ENCODE peak calls at places on chromosomes 7 and 10, in nine cellular contexts. Z is colonic mucosa, D is fibroblast of lung, L is upper lobe of right lung, H is suprapubic skin, M is right atrium auricular region, T is H7, Q is dorsolateral prefrontal cortex, K is lower lobe of right lung. V is an unnamed sample.

GRCh38 chr10:28396317-28396716 is 93.5 kb upstream of the MPP7 start:
- DNase-seq in Z (no peak), D (no peak), L (no peak), H (no peak), M (no peak), T (no peak), Q (no peak), K (no peak), V (no peak)

GRCh38 chr10:94115725-94116124 is 122.0 kb downstream of the PLCE1 start:
- DNase-seq in Z (no peak), D (no peak), L (no peak), H (no peak), M (no peak), T (no peak), Q (no peak), K (no peak), V (no peak)

GRCh38 chr7:102859084-102859798 is 53.6 kb upstream of the LRRC17 start:
- DNase-seq in Z (no peak), D (peak), L (no peak), H (no peak), M (no peak), T (no peak), Q (no peak), K (no peak), V (no peak)

GRCh38 chr7:18552943-18553584 is 57.5 kb downstream of the HDAC9 start:
- DNase-seq in Z (no peak), D (no peak), L (no peak), H (no peak), M (no peak), T (no peak), Q (no peak), K (no peak), V (no peak)

GRCh38 chr7:117673839-117674238 is 194.0 kb downstream of the CFTR start:
- DNase-seq in Z (no peak), D (peak), L (no peak), H (no peak), M (no peak), T (no peak), Q (no peak), K (no peak), V (no peak)

GRCh38 chr10:92222603-92223275 is 68.1 kb downstream of the CPEB3 start:
- DNase-seq in Z (no peak), D (peak), L (no peak), H (no peak), M (no peak), T (no peak), Q (no peak), K (no peak), V (no peak)

GRCh38 chr10:118505363-118505762 is 90.1 kb downstream of the PRLHR start:
- DNase-seq in Z (no peak), D (no peak), L (no peak), H (no peak), M (no peak), T (no peak), Q (no peak), K (no peak), V (no peak)

GRCh38 chr10:125377368-125377767 is 217.0 kb upstream of the CTBP2 start:
- DNase-seq in Z (no peak), D (no peak), L (no peak), H (no peak), M (no peak), T (no peak), Q (no peak), K (no peak), V (no peak)

GRCh38 chr10:75514830-75515229 is 83.4 kb downstream of the LRMDA start:
- DNase-seq in Z (no peak), D (no peak), L (no peak), H (no peak), M (no peak), T (no peak), Q (no peak), K (no peak), V (no peak)

GRCh38 chr7:49643750-49644149 is 129.7 kb upstream of the VWC2 start:
- DNase-seq in Z (no peak), D (no peak), L (no peak), H (no peak), M (no peak), T (no peak), Q (no peak), K (no peak), V (no peak)

GRCh38 chr7:106238830-106239229 is 46.0 kb downstream of the NAMPT start:
- DNase-seq in Z (no peak), D (no peak), L (no peak), H (no peak), M (no peak), T (no peak), Q (no peak), K (no peak), V (no peak)

GRCh38 chr7:106862317-106863183 is 2.5 kb upstream of the PIK3CG start:
- DNase-seq in Z (no peak), D (peak), L (no peak), H (no peak), M (no peak), T (no peak), Q (no peak), K (no peak), V (no peak)

GRCh38 chr10:113665806-113666354 is 2.0 kb upstream of the NRAP start:
- DNase-seq in Z (no peak), D (peak), L (no peak), H (no peak), M (no peak), T (peak), Q (no peak), K (no peak), V (no peak)

GRCh38 chr7:6164491-6164890 is 107.9 kb downstream of the CYTH3 start:
- DNase-seq in Z (no peak), D (no peak), L (peak), H (no peak), M (no peak), T (peak), Q (no peak), K (no peak), V (peak)

GRCh38 chr10:127694580-127695193 is 42.3 kb upstream of the FOXI2 start:
- DNase-seq in Z (peak), D (no peak), L (peak), H (no peak), M (no peak), T (peak), Q (no peak), K (peak), V (peak)

GRCh38 chr10:71512213-71512745 is 115.6 kb downstream of the CDH23 start:
- DNase-seq in Z (no peak), D (no peak), L (no peak), H (no peak), M (no peak), T (no peak), Q (peak), K (no peak), V (no peak)

GRCh38 chr10:122097935-122098334 is 109.0 kb downstream of the TACC2 start:
- DNase-seq in Z (no peak), D (no peak), L (no peak), H (no peak), M (no peak), T (no peak), Q (no peak), K (no peak), V (no peak)

GRCh38 chr7:27863866-27864265 is 123.9 kb downstream of the TAX1BP1 start:
- DNase-seq in Z (no peak), D (peak), L (no peak), H (no peak), M (no peak), T (no peak), Q (no peak), K (no peak), V (no peak)

GRCh38 chr7:81887098-81887497 is 117.3 kb upstream of the HGF start:
- DNase-seq in Z (no peak), D (peak), L (no peak), H (no peak), M (no peak), T (no peak), Q (no peak), K (no peak), V (peak)

GRCh38 chr7:13742126-13742525 is 247.3 kb downstream of the ETV1 start:
- DNase-seq in Z (no peak), D (peak), L (no peak), H (no peak), M (no peak), T (no peak), Q (no peak), K (no peak), V (no peak)

GRCh38 chr10:47034511-47035051 is 123.4 kb downstream of the PTPN20 start:
- DNase-seq in Z (no peak), D (no peak), L (peak), H (peak), M (no peak), T (no peak), Q (no peak), K (no peak), V (peak)

GRCh38 chr10:69474688-69475432 is 23.6 kb downstream of the TSPAN15 start:
- DNase-seq in Z (no peak), D (peak), L (no peak), H (no peak), M (no peak), T (no peak), Q (no peak), K (no peak), V (no peak)

GRCh38 chr7:74148491-74148890 is 25.7 kb upstream of the EIF4H start:
- DNase-seq in Z (no peak), D (no peak), L (no peak), H (no peak), M (no peak), T (no peak), Q (no peak), K (no peak), V (no peak)

GRCh38 chr10:132105302-132105995 is 39.7 kb downstream of the JAKMIP3 start:
- DNase-seq in Z (no peak), D (no peak), L (no peak), H (no peak), M (peak), T (no peak), Q (no peak), K (peak), V (no peak)

GRCh38 chr7:132518102-132518838 is 58.0 kb downstream of the PLXNA4 start:
- DNase-seq in Z (no peak), D (no peak), L (no peak), H (no peak), M (no peak), T (peak), Q (no peak), K (no peak), V (peak)

GRCh38 chr7:92586403-92586802 is 3.8 kb downstream of the FAM133B start:
- DNase-seq in Z (no peak), D (peak), L (no peak), H (no peak), M (no peak), T (no peak), Q (no peak), K (no peak), V (no peak)

GRCh38 chr10:80253266-80253962 is 36.0 kb downstream of the MAT1A start:
- DNase-seq in Z (no peak), D (no peak), L (no peak), H (no peak), M (no peak), T (no peak), Q (no peak), K (no peak), V (no peak)

GRCh38 chr10:14173391-14173705 is 157.4 kb downstream of the FRMD4A start:
- DNase-seq in Z (no peak), D (peak), L (no peak), H (no peak), M (no peak), T (no peak), Q (no peak), K (no peak), V (no peak)
- H3K4me3 ChIP-seq in Z (no peak), D (peak), L (peak), H (peak), M (peak), T (peak), Q (peak), K (peak), V (no peak)

DNA sequence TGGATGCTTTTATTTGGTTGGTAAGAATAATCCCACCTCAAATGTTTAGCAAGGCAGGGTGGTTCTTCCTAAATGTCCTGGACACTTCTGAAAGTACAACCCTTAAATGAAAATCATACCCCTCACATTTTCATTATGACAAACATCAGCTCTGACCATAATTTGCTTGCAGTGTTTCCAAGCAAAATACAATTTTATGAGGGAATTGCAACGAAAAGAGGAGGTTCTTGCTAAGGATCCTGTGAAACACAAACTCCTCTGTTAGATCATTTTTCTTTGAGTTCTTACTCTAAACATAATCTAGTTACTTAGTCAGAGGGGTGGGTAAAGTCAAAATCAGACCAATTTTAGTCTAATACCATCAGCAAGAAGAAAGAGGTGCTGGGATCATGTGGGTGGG is 164.7 kb upstream of the INHBA start:
- DNase-seq in Z (no peak), D (no peak), L (no peak), H (no peak), M (no peak), T (no peak), Q (no peak), K (no peak), V (no peak)
- H3K4me3 ChIP-seq in Z (no peak), D (no peak), L (no peak), H (no peak), M (no peak), T (no peak), Q (no peak), K (no peak), V (no peak)

GRCh38 chr7:142803901-142804300 is 33.1 kb downstream of the PRSS2 start:
- DNase-seq in Z (no peak), D (no peak), L (no peak), H (no peak), M (peak), T (no peak), Q (no peak), K (no peak), V (no peak)
- H3K4me3 ChIP-seq in Z (no peak), D (no peak), L (no peak), H (no peak), M (no peak), T (no peak), Q (no peak), K (no peak), V (no peak)

GRCh38 chr7:7177044-7177517 is 5.3 kb upstream of the C1GALT1 start:
- DNase-seq in Z (no peak), D (peak), L (no peak), H (no peak), M (no peak), T (no peak), Q (no peak), K (no peak), V (no peak)
- H3K4me3 ChIP-seq in Z (no peak), D (no peak), L (no peak), H (no peak), M (no peak), T (no peak), Q (no peak), K (no peak), V (no peak)

GRCh38 chr7:108004220-108005142 is 1.5 kb upstream of the LAMB1 start:
- DNase-seq in Z (peak), D (peak), L (no peak), H (no peak), M (no peak), T (peak), Q (no peak), K (no peak), V (no peak)

GRCh38 chr7:108000875-108001758 is 1.8 kb downstream of the LAMB1 start:
- DNase-seq in Z (peak), D (peak), L (peak), H (no peak), M (no peak), T (peak), Q (peak), K (peak), V (peak)

GRCh38 chr7:108001759-108002725 is 919 bp downstream of the LAMB1 start:
- DNase-seq in Z (no peak), D (no peak), L (no peak), H (no peak), M (no peak), T (peak), Q (peak), K (no peak), V (peak)

GRCh38 chr7:108003591-108003935 is 602 bp upstream of the LAMB1 start:
- DNase-seq in Z (no peak), D (no peak), L (no peak), H (no peak), M (no peak), T (no peak), Q (no peak), K (no peak), V (no peak)

GRCh38 chr7:108002726-108003590 is at the start of gene LAMB1:
- DNase-seq in Z (peak), D (peak), L (peak), H (no peak), M (peak), T (peak), Q (peak), K (peak), V (peak)
- H3K4me3 ChIP-seq in Z (peak), D (peak), L (peak), H (peak), M (peak), T (peak), Q (peak), K (peak), V (peak)

GRCh38 chr7:157434231-157434630 is 97.4 kb downstream of the DNAJB6 start:
- DNase-seq in Z (no peak), D (no peak), L (peak), H (peak), M (no peak), T (no peak), Q (no peak), K (peak), V (no peak)

GRCh38 chr7:157431951-157432540 is 95.2 kb downstream of the DNAJB6 start:
- DNase-seq in Z (no peak), D (no peak), L (peak), H (peak), M (no peak), T (no peak), Q (no peak), K (peak), V (no peak)

GRCh38 chr7:157433628-157434027 is 96.8 kb downstream of the DNAJB6 start:
- DNase-seq in Z (no peak), D (no peak), L (peak), H (peak), M (no peak), T (no peak), Q (no peak), K (peak), V (no peak)

GRCh38 chr7:157432541-157432956 is 95.7 kb downstream of the DNAJB6 start:
- DNase-seq in Z (peak), D (peak), L (peak), H (peak), M (no peak), T (peak), Q (no peak), K (peak), V (peak)

GRCh38 chr7:157432957-157433576 is 96.3 kb downstream of the DNAJB6 start:
- DNase-seq in Z (peak), D (peak), L (peak), H (peak), M (no peak), T (peak), Q (peak), K (peak), V (peak)
- H3K4me3 ChIP-seq in Z (peak), D (peak), L (peak), H (peak), M (peak), T (no peak), Q (peak), K (peak), V (peak)

GRCh38 chr7:122327969-122328368 is 23.4 kb upstream of the FEZF1 start:
- DNase-seq in Z (no peak), D (no peak), L (no peak), H (no peak), M (no peak), T (no peak), Q (no peak), K (no peak), V (no peak)
- H3K4me3 ChIP-seq in Z (no peak), D (no peak), L (no peak), H (no peak), M (no peak), T (no peak), Q (no peak), K (no peak), V (no peak)

GRCh38 chr7:26399747-26400146 is 108.1 kb downstream of the SNX10 start:
- DNase-seq in Z (no peak), D (no peak), L (no peak), H (no peak), M (no peak), T (no peak), Q (no peak), K (no peak), V (no peak)

GRCh38 chr7:26397786-26398435 is 106.2 kb downstream of the SNX10 start:
- DNase-seq in Z (peak), D (peak), L (no peak), H (no peak), M (no peak), T (peak), Q (peak), K (no peak), V (peak)

GRCh38 chr7:26398436-26399308 is 107.0 kb downstream of the SNX10 start:
- DNase-seq in Z (peak), D (peak), L (peak), H (peak), M (no peak), T (peak), Q (peak), K (peak), V (peak)

GRCh38 chr7:26397326-26397725 is 105.7 kb downstream of the SNX10 start:
- DNase-seq in Z (no peak), D (no peak), L (no peak), H (no peak), M (no peak), T (peak), Q (peak), K (no peak), V (no peak)

DNA sequence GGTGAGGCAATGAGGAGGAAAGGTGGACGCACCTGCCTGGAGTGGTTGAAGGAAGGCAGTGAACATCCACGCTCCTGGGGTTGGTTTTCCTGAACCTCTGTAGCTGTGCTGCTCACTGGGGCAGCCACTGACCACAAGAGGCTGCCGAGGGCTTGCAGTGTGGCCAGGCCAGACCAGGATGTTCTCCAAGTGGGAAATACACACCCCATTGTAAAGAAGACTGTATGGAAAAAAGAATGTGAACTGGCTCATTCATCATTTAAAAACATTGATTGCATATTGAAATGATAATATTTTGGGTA is 107.6 kb downstream of the SNX10 start:
- DNase-seq in Z (no peak), D (peak), L (no peak), H (no peak), M (no peak), T (peak), Q (peak), K (peak), V (no peak)
- H3K4me3 ChIP-seq in Z (peak), D (peak), L (peak), H (peak), M (peak), T (peak), Q (peak), K (peak), V (no peak)